ENCODE peak calls at places on chromosomes 5 and 9, in nine cellular contexts. S is A549; I is heart left ventricle; E is HL-60; C is GM12878; K is bronchial epithelial cell; B is right atrium auricular region; U is naive thymus-derived CD4-positive, alpha-beta T cell; Q is mucosa of descending colon. G is an unnamed sample.

GRCh38 chr5:126811515-126812198 is 34.7 kb downstream of the LMNB1 start:
- DNase-seq in K (peak), U (peak), E (no peak), B (no peak), I (no peak), Q (no peak), S (no peak), C (no peak), G (no peak)

GRCh38 chr9:111572945-111573604 is 26.4 kb downstream of the PTGR1 start:
- DNase-seq in E (no peak), I (peak), B (no peak), K (no peak), Q (no peak), C (no peak), S (no peak), U (no peak), G (peak)

GRCh38 chr9:117936185-117936758 is 232.1 kb downstream of the TLR4 start:
- DNase-seq in B (no peak), C (peak), Q (no peak), U (no peak), E (no peak), I (no peak), K (no peak), S (no peak), G (no peak)

GRCh38 chr5:179698935-179699639 is at the start of gene CANX:
- DNase-seq in B (no peak), Q (no peak), S (peak), K (no peak), E (no peak), U (no peak), C (no peak), I (no peak), G (no peak)

GRCh38 chr5:140014751-140015150 is 28.3 kb downstream of the NRG2 start:
- DNase-seq in K (no peak), C (no peak), I (no peak), B (no peak), E (no peak), S (no peak), Q (no peak), U (no peak), G (no peak)

GRCh38 chr5:58300346-58300745 is 159.5 kb downstream of the PLK2 start:
- DNase-seq in K (no peak), U (no peak), S (no peak), E (no peak), B (no peak), I (no peak), Q (no peak), C (no peak), G (no peak)

GRCh38 chr5:94785111-94785510 is 166.6 kb downstream of the SLF1 start:
- DNase-seq in B (no peak), C (no peak), E (no peak), Q (no peak), S (no peak), K (peak), U (no peak), I (no peak), G (no peak)

GRCh38 chr9:27496134-27496504 is 28.0 kb upstream of the IFNK start:
- DNase-seq in Q (no peak), I (no peak), B (no peak), U (no peak), E (no peak), C (no peak), S (no peak), K (peak), G (no peak)

GRCh38 chr9:134532084-134532483 is 109.5 kb upstream of the COL5A1 start:
- DNase-seq in I (no peak), C (no peak), E (no peak), K (no peak), U (no peak), B (no peak), Q (no peak), S (no peak), G (no peak)

DNA sequence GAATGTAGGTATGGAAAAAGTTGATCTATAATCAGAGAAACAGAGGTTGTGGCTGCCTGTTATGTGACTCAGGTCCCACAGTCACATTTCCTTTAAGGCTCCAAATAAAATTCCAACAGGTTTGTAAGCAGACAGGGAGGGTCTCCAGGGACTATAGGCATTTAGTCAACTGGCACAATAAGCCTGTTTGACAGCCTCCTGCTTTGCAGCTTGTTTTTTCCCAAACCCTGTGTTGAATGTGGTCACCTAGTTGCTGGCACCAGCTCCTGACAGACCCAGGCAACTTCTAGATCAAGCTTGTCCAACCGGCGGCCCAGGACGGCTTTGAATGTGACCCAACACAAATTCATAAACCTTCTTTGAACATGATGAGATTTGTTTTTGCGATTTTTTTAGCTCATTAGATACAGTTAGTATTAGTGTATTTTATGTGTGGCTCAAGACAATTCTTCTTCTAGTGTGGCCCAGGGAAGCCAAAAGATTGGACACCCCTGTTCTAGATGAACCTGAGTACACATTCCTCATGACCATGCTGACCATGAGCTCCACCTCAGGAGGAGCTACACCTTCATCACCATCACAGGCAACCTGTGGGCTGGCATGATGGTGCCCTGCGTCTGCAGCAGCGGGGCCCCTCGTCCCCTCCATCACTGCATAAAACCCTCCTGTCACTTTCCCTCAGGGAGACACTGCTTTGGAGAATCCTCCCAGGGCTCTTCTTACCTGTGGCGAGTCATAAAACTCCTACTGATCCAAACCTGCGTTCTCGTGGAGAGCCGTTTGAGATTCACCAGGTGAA is 15.7 kb upstream of the GRHPR start:
- DNase-seq in B (no peak), C (no peak), S (no peak), K (no peak), U (no peak), I (no peak), Q (no peak), E (no peak), G (no peak)
- H3K4me3 ChIP-seq in B (no peak), C (peak), S (no peak), K (no peak), U (no peak), I (no peak), Q (no peak), E (no peak), G (no peak)

GRCh38 chr9:99465231-99465891 is 243.3 kb downstream of the SEC61B start:
- DNase-seq in S (no peak), C (no peak), I (no peak), B (no peak), U (no peak), E (no peak), K (no peak), Q (no peak), G (no peak)

GRCh38 chr9:99459923-99460322 is 237.8 kb downstream of the SEC61B start:
- DNase-seq in I (no peak), Q (no peak), U (no peak), S (no peak), B (no peak), K (no peak), C (no peak), E (no peak), G (no peak)

GRCh38 chr9:99466104-99466503 is 244.0 kb downstream of the SEC61B start:
- DNase-seq in S (no peak), C (no peak), U (no peak), E (no peak), K (no peak), B (no peak), I (no peak), Q (no peak), G (no peak)

GRCh38 chr9:99464568-99464967 is 242.5 kb downstream of the SEC61B start:
- DNase-seq in U (no peak), S (no peak), I (no peak), E (no peak), Q (no peak), K (no peak), B (no peak), C (no peak), G (no peak)

DNA sequence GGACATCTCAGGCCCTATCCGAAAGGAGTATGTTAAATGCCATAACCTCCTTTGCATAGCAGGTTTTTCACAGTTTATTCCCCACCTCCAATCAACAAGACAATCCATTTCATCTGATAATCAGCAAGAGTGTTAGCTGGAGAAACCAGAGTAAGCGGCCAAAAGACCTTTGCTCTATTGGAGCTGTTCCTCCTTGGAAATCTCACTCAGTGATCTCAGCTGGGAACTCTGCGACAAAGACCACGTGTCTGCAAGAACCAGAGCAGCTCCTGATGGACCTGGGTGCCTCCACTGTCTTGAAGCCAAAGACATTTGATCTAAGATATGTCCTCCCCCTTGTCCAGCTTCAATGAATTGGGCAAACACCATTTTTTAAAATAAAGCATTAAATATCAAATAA is 241.1 kb downstream of the SEC61B start:
- DNase-seq in S (no peak), C (no peak), K (no peak), B (no peak), Q (no peak), E (no peak), I (no peak), U (no peak), G (no peak)
- H3K4me3 ChIP-seq in S (no peak), C (no peak), K (no peak), B (no peak), Q (no peak), E (no peak), I (no peak), U (no peak), G (no peak)

GRCh38 chr9:79600466-79600865 is 28.7 kb downstream of the TLE4 start:
- DNase-seq in U (no peak), I (no peak), C (no peak), E (no peak), S (no peak), K (no peak), B (no peak), Q (no peak), G (no peak)

GRCh38 chr9:79603222-79603925 is 31.6 kb downstream of the TLE4 start:
- DNase-seq in B (no peak), S (no peak), C (no peak), I (no peak), K (no peak), E (no peak), U (no peak), Q (no peak), G (no peak)

GRCh38 chr9:79609468-79610018 is 37.8 kb downstream of the TLE4 start:
- DNase-seq in U (no peak), Q (no peak), E (no peak), S (no peak), K (no peak), B (no peak), I (no peak), C (no peak), G (no peak)

GRCh38 chr9:79604921-79605562 is 33.3 kb downstream of the TLE4 start:
- DNase-seq in U (no peak), Q (no peak), I (no peak), C (no peak), B (no peak), E (peak), S (no peak), K (no peak), G (no peak)

DNA sequence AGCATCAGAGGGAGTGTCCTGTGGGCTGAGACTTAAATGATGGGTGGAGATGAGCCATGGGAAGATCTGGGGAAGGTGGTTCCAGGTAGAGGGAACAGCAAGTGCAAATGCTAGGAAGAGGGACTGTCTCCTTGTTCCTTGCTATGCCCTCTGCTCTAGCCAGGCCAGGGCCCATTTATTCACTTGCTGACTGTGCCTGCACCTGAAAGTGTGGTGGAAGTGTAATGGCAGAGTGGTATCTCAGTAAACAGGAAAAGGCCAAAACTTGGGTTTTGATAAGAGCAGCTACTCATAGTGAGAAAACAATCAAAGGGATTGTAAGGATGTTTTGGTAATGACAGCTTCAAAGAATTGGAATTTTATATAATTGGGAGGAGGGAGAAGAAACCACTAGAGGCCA is 32.4 kb downstream of the TLE4 start:
- DNase-seq in I (no peak), S (no peak), U (no peak), B (no peak), C (no peak), K (no peak), Q (no peak), E (no peak), G (no peak)
- H3K4me3 ChIP-seq in I (no peak), S (no peak), U (no peak), B (no peak), C (no peak), K (no peak), Q (no peak), E (no peak), G (no peak)

GRCh38 chr9:110048473-110048975 is 159.4 kb downstream of the C9orf152 start:
- DNase-seq in U (peak), B (peak), Q (peak), C (peak), S (peak), E (peak), K (peak), I (peak), G (peak)

GRCh38 chr9:110049699-110050450 is 158.1 kb downstream of the C9orf152 start:
- DNase-seq in K (no peak), Q (peak), C (no peak), B (no peak), U (no peak), E (no peak), I (peak), S (no peak), G (peak)

GRCh38 chr9:110048976-110049698 is 158.8 kb downstream of the C9orf152 start:
- DNase-seq in C (no peak), U (no peak), E (no peak), I (no peak), Q (no peak), B (no peak), K (peak), S (peak), G (peak)

GRCh38 chr9:110047955-110048472 is 159.9 kb downstream of the C9orf152 start:
- DNase-seq in S (no peak), K (no peak), E (peak), C (no peak), B (no peak), U (no peak), Q (peak), I (no peak), G (no peak)

DNA sequence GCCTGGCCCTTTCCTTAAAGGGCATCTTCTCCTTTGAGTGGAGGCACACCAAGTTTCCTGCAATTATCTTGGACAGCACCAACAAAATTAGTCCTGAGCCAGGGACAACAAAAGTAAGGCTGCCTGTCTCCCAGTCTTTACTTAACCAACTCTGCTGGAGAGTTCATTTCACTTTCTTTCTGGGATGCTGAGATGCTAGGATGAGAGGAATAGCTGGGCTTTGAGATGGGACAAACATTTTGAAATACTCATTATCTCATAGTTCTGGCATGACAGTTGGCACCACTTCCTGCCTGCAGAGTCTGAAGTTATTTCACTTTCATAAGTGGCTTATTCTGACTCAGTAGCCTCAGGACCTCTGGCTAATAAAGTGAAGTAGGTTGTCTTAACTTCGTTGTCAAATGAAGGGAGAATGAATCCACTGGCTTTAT is 157.0 kb downstream of the C9orf152 start:
- DNase-seq in C (no peak), E (peak), K (peak), I (no peak), U (no peak), S (peak), Q (no peak), B (peak), G (peak)
- H3K4me3 ChIP-seq in C (peak), E (peak), K (no peak), I (peak), U (no peak), S (no peak), Q (no peak), B (peak), G (no peak)

GRCh38 chr5:134504629-134505300 is 20.7 kb upstream of the JADE2 start:
- DNase-seq in Q (no peak), S (no peak), K (no peak), U (no peak), I (no peak), B (no peak), E (no peak), C (no peak), G (no peak)

GRCh38 chr5:134503937-134504437 is 21.5 kb upstream of the JADE2 start:
- DNase-seq in C (no peak), K (peak), S (no peak), Q (no peak), I (no peak), B (no peak), E (no peak), U (no peak), G (no peak)

GRCh38 chr5:134500699-134501430 is 24.6 kb upstream of the JADE2 start:
- DNase-seq in S (no peak), E (no peak), C (no peak), K (no peak), Q (no peak), I (no peak), B (no peak), U (no peak), G (no peak)

GRCh38 chr5:134502259-134502658 is 23.2 kb upstream of the JADE2 start:
- DNase-seq in U (no peak), B (no peak), E (no peak), K (no peak), C (no peak), Q (no peak), S (no peak), I (no peak), G (no peak)

GRCh38 chr5:134503088-134503936 is 22.2 kb upstream of the JADE2 start:
- DNase-seq in K (peak), Q (peak), C (peak), U (peak), E (peak), B (peak), I (peak), S (peak), G (peak)
- H3K4me3 ChIP-seq in K (no peak), Q (no peak), C (no peak), U (no peak), E (no peak), B (no peak), I (no peak), S (no peak), G (no peak)